ENCODE peak calls at places on chromosomes 6 and 20, in six cellular contexts. W is SK-N-SH, O is GM23338, D is PC-3, C is MM.1S, Y is PC-9. K is an unnamed sample. For H3F3A, the result is how much of the 10 kb centered on the place peaks cover.

GRCh38 chr20:1524004-1524403 is 32.8 kb upstream of the SIRPB2 start:
- DNase-seq in Y (no peak), D (peak), W (no peak), C (peak), O (no peak), K (no peak)

GRCh38 chr20:542777-543368 is 717 bp downstream of the CSNK2A1 start:
- DNase-seq in W (no peak), D (no peak), Y (no peak), C (peak), O (peak), K (peak)

GRCh38 chr20:46022411-46023147 is 6.4 kb upstream of the SLC12A5 start:
- DNase-seq in W (peak), Y (no peak), O (peak), D (peak), C (peak), K (peak)

GRCh38 chr20:58140787-58141396 is 87.6 kb downstream of the ANKRD60 start:
- DNase-seq in C (no peak), Y (peak), O (no peak), D (no peak), W (no peak), K (no peak)

GRCh38 chr6:5205877-5206840 is 54.6 kb downstream of the LYRM4 start:
- DNase-seq in D (peak), O (no peak), C (no peak), Y (no peak), W (peak), K (peak)

GRCh38 chr20:13142143-13142542 is 78.9 kb upstream of the ISM1 start:
- DNase-seq in W (no peak), C (no peak), O (no peak), D (no peak), Y (no peak), K (no peak)

GRCh38 chr6:119284861-119285521 is 64.6 kb downstream of the MAN1A1 start:
- DNase-seq in C (peak), O (peak), D (peak), Y (peak), W (no peak), K (peak)

GRCh38 chr6:109093732-109094131 is 914 bp downstream of the SESN1 start:
- DNase-seq in W (no peak), O (no peak), Y (no peak), D (no peak), C (no peak), K (peak)

GRCh38 chr6:33785766-33786165 is 3.2 kb downstream of the LEMD2 start:
- DNase-seq in O (no peak), Y (no peak), C (no peak), D (peak), W (no peak), K (peak)

GRCh38 chr6:70385931-70386330 is 27.4 kb upstream of the FAM135A start:
- DNase-seq in D (no peak), W (no peak), O (no peak), C (no peak), Y (no peak), K (no peak)

GRCh38 chr20:44776977-44777376 is 31.3 kb downstream of the KCNK15 start:
- DNase-seq in O (peak), C (peak), W (no peak), Y (no peak), D (peak), K (peak)

GRCh38 chr6:118280210-118280609 is 267.9 kb upstream of the PLN start:
- DNase-seq in Y (no peak), D (no peak), C (peak), W (no peak), O (no peak), K (no peak)

GRCh38 chr6:30679765-30680535 is 6.5 kb downstream of the PPP1R18 start:
- DNase-seq in C (no peak), D (no peak), Y (no peak), O (no peak), W (no peak), K (no peak)
- H3F3A ChIP-seq in C (under half), D (under half), Y (half or more), O (under half), W (half or more), K (half or more)

GRCh38 chr6:159033160-159034049 is 11.4 kb downstream of the TAGAP start:
- DNase-seq in Y (no peak), W (no peak), O (no peak), C (peak), D (no peak), K (no peak)
- H3F3A ChIP-seq in Y (under half), W (under half), O (under half), C (under half), D (under half), K (under half)

GRCh38 chr6:26270903-26271639 is 93.9 kb upstream of the BTN3A2 start:
- DNase-seq in W (peak), O (peak), D (no peak), Y (peak), C (peak), K (peak)

GRCh38 chr6:26271640-26272090 is 93.3 kb upstream of the BTN3A2 start:
- DNase-seq in C (no peak), Y (no peak), W (no peak), D (no peak), O (no peak), K (no peak)

GRCh38 chr6:26269406-26270120 is 95.4 kb upstream of the BTN3A2 start:
- DNase-seq in O (no peak), C (peak), D (no peak), Y (no peak), W (no peak), K (no peak)

GRCh38 chr6:26268659-26269402 is 96.2 kb upstream of the BTN3A2 start:
- DNase-seq in D (peak), O (peak), Y (peak), W (no peak), C (no peak), K (peak)

DNA sequence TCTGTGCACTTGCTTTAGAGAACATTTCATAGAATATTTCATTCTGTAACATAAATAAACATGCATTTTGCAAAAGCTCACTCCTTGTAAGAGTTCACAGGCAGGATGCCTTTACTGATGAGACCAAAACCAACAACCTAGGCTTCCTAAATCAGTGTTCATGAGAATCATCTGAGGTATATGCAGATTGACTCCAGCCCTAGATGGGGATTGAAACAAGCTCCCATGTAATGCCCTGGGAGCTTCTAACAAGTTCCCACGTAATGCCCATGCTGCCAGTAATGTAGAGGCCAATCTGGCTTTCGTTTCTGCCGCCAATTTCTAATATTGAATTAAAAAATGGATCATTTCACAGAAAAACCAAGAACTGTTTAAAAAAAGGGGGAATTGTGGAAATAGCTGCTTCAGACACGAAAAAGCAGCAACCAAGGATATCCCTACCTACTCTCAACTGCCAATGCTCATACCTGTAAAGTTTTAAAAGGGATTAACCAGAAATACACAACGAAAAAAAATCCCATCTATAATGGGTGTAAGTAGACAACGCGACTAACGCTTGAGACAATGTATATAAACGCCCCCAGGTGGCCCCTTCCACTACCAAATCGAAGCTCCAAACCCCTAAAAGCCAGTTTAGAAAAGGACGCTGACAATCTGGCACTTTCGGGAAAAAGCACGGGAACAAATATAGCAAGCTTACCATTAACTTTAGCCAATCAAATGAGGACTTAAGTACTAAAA is 94.7 kb upstream of the BTN3A2 start:
- DNase-seq in O (peak), W (no peak), Y (no peak), C (peak), D (no peak), K (no peak)
- H3F3A ChIP-seq in O (under half), W (half or more), Y (under half), C (half or more), D (under half), K (half or more)

DNA sequence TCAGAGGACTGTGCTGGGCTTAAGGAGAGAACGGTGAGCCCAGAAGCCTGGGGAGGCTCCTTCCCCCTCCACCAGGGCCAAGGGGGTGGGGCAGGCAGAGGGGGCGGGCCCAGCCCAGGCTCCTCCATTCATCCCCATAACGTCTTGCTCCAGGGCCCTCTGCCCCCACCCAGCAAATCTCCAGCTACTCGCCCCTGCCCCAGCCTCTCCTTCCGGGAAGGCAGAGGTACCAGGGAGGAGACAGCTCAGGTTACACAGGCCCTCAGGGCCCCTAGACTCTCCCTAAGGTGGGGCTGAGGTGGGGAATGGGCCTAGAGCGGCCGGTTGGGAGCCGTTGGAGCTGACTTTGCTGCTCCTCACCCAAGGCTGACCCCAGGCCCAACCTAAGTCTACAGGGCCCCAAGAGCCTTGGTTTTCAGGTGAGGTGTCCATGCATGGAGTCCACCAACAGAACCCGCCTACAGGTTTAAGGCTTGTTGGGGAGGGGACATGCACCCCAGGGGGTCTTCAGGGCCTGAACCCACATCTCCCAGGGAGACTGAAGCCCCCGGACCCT is 1.2 kb downstream of the LAMA5 start:
- DNase-seq in W (no peak), O (peak), C (no peak), Y (peak), D (peak), K (no peak)
- H3F3A ChIP-seq in W (under half), O (under half), C (under half), Y (half or more), D (under half), K (under half)